ENCODE peak calls at places on chromosomes 2 and 18, in eight cellular contexts. D is fibroblast of lung, X is A549, H is SK-N-SH, N is OCI-LY7, B is IMR-90, Z is Karpas-422, O is MM.1S. K is an unnamed sample.

GRCh38 chr2:105977212-105977611 is 216.9 kb downstream of the UXS1 start:
- DNase-seq in D (peak), X (peak), H (no peak), N (no peak), B (peak), Z (no peak), O (no peak), K (peak)

GRCh38 chr2:101830555-101830954 is 133.0 kb downstream of the MAP4K4 start:
- DNase-seq in D (no peak), X (no peak), H (no peak), N (no peak), B (peak), Z (no peak), O (no peak), K (no peak)

GRCh38 chr2:11705711-11706110 is 35.7 kb upstream of the NTSR2 start:
- DNase-seq in D (no peak), X (no peak), H (no peak), N (no peak), B (no peak), Z (no peak), O (no peak), K (no peak)

GRCh38 chr2:126909366-126909765 is 10.7 kb downstream of the TEX51 start:
- DNase-seq in D (no peak), X (no peak), H (no peak), N (no peak), B (no peak), Z (peak), O (no peak), K (no peak)

GRCh38 chr18:76747676-76748075 is 74.7 kb upstream of the ZNF236 start:
- DNase-seq in D (no peak), X (no peak), H (no peak), N (no peak), B (no peak), Z (no peak), O (no peak), K (no peak)

GRCh38 chr2:31384351-31384750 is 30.2 kb downstream of the XDH start:
- DNase-seq in D (peak), X (peak), H (no peak), N (no peak), B (peak), Z (no peak), O (no peak), K (peak)

GRCh38 chr2:71605781-71606241 is 152.4 kb downstream of the DYSF start:
- DNase-seq in D (no peak), X (no peak), H (no peak), N (no peak), B (no peak), Z (no peak), O (no peak), K (no peak)

GRCh38 chr2:67579207-67579606 is 182.1 kb downstream of the ETAA1 start:
- DNase-seq in D (peak), X (no peak), H (no peak), N (no peak), B (no peak), Z (no peak), O (no peak), K (no peak)

GRCh38 chr2:99975386-99975785 is 167.0 kb downstream of the AFF3 start:
- DNase-seq in D (peak), X (no peak), H (no peak), N (no peak), B (peak), Z (no peak), O (no peak), K (no peak)

GRCh38 chr2:46915281-46915810 is at the start of gene MCFD2:
- DNase-seq in D (peak), X (no peak), H (no peak), N (no peak), B (no peak), Z (no peak), O (no peak), K (no peak)

GRCh38 chr2:109279243-109279860 is 150.3 kb downstream of the SH3RF3 start:
- DNase-seq in D (peak), X (no peak), H (no peak), N (no peak), B (peak), Z (no peak), O (no peak), K (no peak)

GRCh38 chr2:117958186-117958585 is 55.7 kb downstream of the CCDC93 start:
- DNase-seq in D (peak), X (peak), H (no peak), N (no peak), B (peak), Z (no peak), O (no peak), K (no peak)

GRCh38 chr2:215366440-215367032 is 54.7 kb downstream of the ATIC start:
- DNase-seq in D (peak), X (no peak), H (no peak), N (no peak), B (peak), Z (no peak), O (no peak), K (no peak)

GRCh38 chr2:70922591-70923234 is 13.0 kb upstream of the ATP6V1B1 start:
- DNase-seq in D (no peak), X (no peak), H (peak), N (no peak), B (no peak), Z (no peak), O (no peak), K (no peak)

GRCh38 chr2:96091141-96091710 is 25.1 kb downstream of the ADRA2B start:
- DNase-seq in D (no peak), X (no peak), H (no peak), N (no peak), B (no peak), Z (no peak), O (no peak), K (no peak)

GRCh38 chr2:221629478-221629877 is 57.4 kb upstream of the EPHA4 start:
- DNase-seq in D (peak), X (peak), H (no peak), N (no peak), B (peak), Z (no peak), O (no peak), K (no peak)

GRCh38 chr2:235799281-235799680 is 305.4 kb downstream of the AGAP1 start:
- DNase-seq in D (no peak), X (no peak), H (no peak), N (no peak), B (no peak), Z (no peak), O (no peak), K (no peak)

GRCh38 chr18:38807915-38808314 is 1242.3 kb upstream of the CELF4 start:
- DNase-seq in D (no peak), X (no peak), H (no peak), N (no peak), B (no peak), Z (no peak), O (no peak), K (no peak)

GRCh38 chr2:25473758-25474335 is 132.1 kb upstream of the DNMT3A start:
- DNase-seq in D (no peak), X (no peak), H (peak), N (no peak), B (no peak), Z (no peak), O (no peak), K (no peak)

GRCh38 chr18:42976869-42977268 is 138.6 kb downstream of the RIT2 start:
- DNase-seq in D (no peak), X (no peak), H (no peak), N (no peak), B (no peak), Z (no peak), O (peak), K (no peak)
- H3K4me2 ChIP-seq in D (no peak), X (no peak), H (no peak), N (no peak), B (no peak), Z (no peak), O (peak), K (no peak)

GRCh38 chr2:209380278-209380677 is 43.6 kb upstream of the MAP2 start:
- DNase-seq in D (no peak), X (no peak), H (no peak), N (peak), B (no peak), Z (peak), O (peak), K (no peak)

GRCh38 chr2:209388416-209389037 is 35.3 kb upstream of the MAP2 start:
- DNase-seq in D (no peak), X (no peak), H (no peak), N (no peak), B (no peak), Z (no peak), O (no peak), K (no peak)

GRCh38 chr2:209387389-209387788 is 36.5 kb upstream of the MAP2 start:
- DNase-seq in D (no peak), X (no peak), H (no peak), N (no peak), B (no peak), Z (no peak), O (no peak), K (no peak)

GRCh38 chr2:209383212-209383611 is 40.6 kb upstream of the MAP2 start:
- DNase-seq in D (peak), X (peak), H (no peak), N (no peak), B (peak), Z (no peak), O (peak), K (peak)

GRCh38 chr2:209382775-209383174 is 41.1 kb upstream of the MAP2 start:
- DNase-seq in D (no peak), X (no peak), H (no peak), N (no peak), B (no peak), Z (no peak), O (no peak), K (no peak)
- H3K4me2 ChIP-seq in D (no peak), X (peak), H (no peak), N (no peak), B (no peak), Z (no peak), O (no peak), K (no peak)

GRCh38 chr18:23142285-23142929 is 7.1 kb downstream of the CABLES1 start:
- DNase-seq in D (no peak), X (no peak), H (no peak), N (no peak), B (no peak), Z (no peak), O (no peak), K (no peak)
- H3K4me2 ChIP-seq in D (no peak), X (peak), H (no peak), N (peak), B (no peak), Z (no peak), O (no peak), K (peak)

DNA sequence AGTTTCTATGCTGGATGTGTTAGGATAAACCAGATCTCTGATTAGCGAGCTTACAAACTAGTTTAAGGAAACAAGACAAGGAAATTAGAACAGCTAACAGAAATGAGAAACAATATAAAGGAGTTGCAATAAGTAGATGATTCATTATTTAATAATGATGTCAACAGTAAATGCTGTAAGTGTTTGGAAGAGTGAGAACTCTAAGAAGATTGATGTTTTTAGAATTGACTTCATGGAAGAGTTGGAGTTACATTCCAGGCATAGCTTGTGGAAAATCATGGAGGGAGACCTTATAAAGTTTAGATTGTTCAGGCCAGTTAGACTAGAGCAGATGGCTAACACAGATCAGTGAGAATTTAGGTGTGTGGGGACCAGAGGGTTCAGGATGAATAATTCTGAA is 32.6 kb downstream of the PPP1R1C start:
- DNase-seq in D (peak), X (no peak), H (no peak), N (no peak), B (peak), Z (no peak), O (no peak), K (no peak)
- H3K4me2 ChIP-seq in D (no peak), X (peak), H (no peak), N (no peak), B (no peak), Z (no peak), O (no peak), K (no peak)

GRCh38 chr2:2564300-2565085 is 233.4 kb upstream of the MYT1L start:
- DNase-seq in D (no peak), X (no peak), H (no peak), N (no peak), B (no peak), Z (no peak), O (no peak), K (no peak)
- H3K4me2 ChIP-seq in D (no peak), X (no peak), H (no peak), N (no peak), B (no peak), Z (no peak), O (no peak), K (no peak)

GRCh38 chr2:37944268-37944667 is 19.2 kb downstream of the RMDN2 start:
- DNase-seq in D (no peak), X (no peak), H (no peak), N (no peak), B (no peak), Z (no peak), O (no peak), K (no peak)
- H3K4me2 ChIP-seq in D (no peak), X (no peak), H (no peak), N (no peak), B (no peak), Z (no peak), O (no peak), K (no peak)

K was measured in keratinocyte.